ENCODE peak calls at places on chromosomes 11 and 22, in six cellular contexts. J is K562, R is H1, E is HepG2, P is HCT116, S is GM12878. F is an unnamed sample.

GRCh38 chr11:110710520-110711381 is 1.5 kb downstream of the ARHGAP20 start:
- DNase-seq in S (no peak), P (no peak), J (no peak), E (peak; percentile 9), R (peak; percentile 54), F (peak; percentile 50)

GRCh38 chr22:31313366-31314147 is 21.3 kb upstream of the PIK3IP1 start:
- DNase-seq in P (peak; percentile 40), S (no peak), R (peak; percentile 90), E (peak; percentile 46), J (peak; percentile 54), F (peak; percentile 80)

GRCh38 chr11:119236891-119237290 is 30.8 kb downstream of the CBL start:
- DNase-seq in P (no peak), R (no peak), J (no peak), E (no peak), S (no peak), F (no peak)

GRCh38 chr11:119795231-119795630 is 66.2 kb upstream of the NECTIN1 start:
- DNase-seq in E (no peak), P (no peak), J (no peak), S (no peak), R (no peak), F (no peak)

GRCh38 chr11:122816701-122817100 is 21.6 kb upstream of the CRTAM start:
- DNase-seq in P (no peak), R (no peak), S (no peak), E (no peak), J (no peak), F (no peak)

GRCh38 chr22:18001040-18001893 is 23.1 kb downstream of the MICAL3 start:
- DNase-seq in S (peak; percentile 75), J (peak; percentile 98), E (peak; percentile 97), R (peak; percentile 95), P (peak; percentile 99), F (peak; percentile 86)

GRCh38 chr22:27226666-27227065 is 569.3 kb downstream of the MIAT start:
- DNase-seq in S (no peak), J (no peak), P (no peak), R (no peak), E (no peak), F (no peak)

GRCh38 chr11:27571151-27571840 is 64.7 kb upstream of the LIN7C start:
- DNase-seq in J (no peak), R (no peak), P (no peak), E (no peak), S (no peak), F (no peak)

GRCh38 chr11:78192911-78193341 is 4.2 kb downstream of the USP35 start:
- DNase-seq in P (no peak), R (no peak), J (no peak), E (no peak), S (no peak), F (no peak)

GRCh38 chr11:77783023-77783422 is 37.5 kb downstream of the RSF1 start:
- DNase-seq in E (no peak), P (no peak), J (no peak), S (no peak), R (no peak), F (no peak)

GRCh38 chr11:44920451-44920850 is 30.2 kb downstream of the TP53I11 start:
- DNase-seq in R (no peak), P (no peak), J (no peak), E (no peak), S (no peak), F (no peak)

GRCh38 chr11:76424379-76424778 is 20.4 kb upstream of the EMSY start:
- DNase-seq in P (no peak), E (no peak), J (no peak), S (peak; percentile 27), R (no peak), F (no peak)

GRCh38 chr11:58525037-58525614 is 17.2 kb upstream of the OR5B21 start:
- DNase-seq in J (no peak), E (no peak), P (no peak), R (no peak), S (peak; percentile 79), F (no peak)

GRCh38 chr22:26474687-26475086 is 8.9 kb downstream of the HPS4 start:
- DNase-seq in E (no peak), R (no peak), S (no peak), J (no peak), P (no peak), F (no peak)

GRCh38 chr22:24827305-24827704 is 21.3 kb downstream of the SGSM1 start:
- DNase-seq in J (no peak), R (no peak), P (no peak), E (no peak), S (no peak), F (no peak)

GRCh38 chr11:123388640-123389039 is 41.4 kb upstream of the GRAMD1B start:
- DNase-seq in P (no peak), S (no peak), J (no peak), E (no peak), R (no peak), F (no peak)

GRCh38 chr11:118845369-118845768 is 38.3 kb upstream of the CXCR5 start:
- DNase-seq in P (no peak), J (peak; percentile 36), S (no peak), E (no peak), R (no peak), F (no peak)

GRCh38 chr11:16860632-16861031 is 122.2 kb downstream of the C11orf58 start:
- DNase-seq in J (peak; percentile 77), E (no peak), R (no peak), S (no peak), P (no peak), F (no peak)

GRCh38 chr22:46362221-46362933 is 26.9 kb downstream of the TRMU start:
- DNase-seq in J (no peak), R (no peak), P (no peak), E (peak; percentile 84), S (no peak), F (no peak)

GRCh38 chr11:118897721-118898310 is 14.1 kb downstream of the CXCR5 start:
- DNase-seq in E (no peak), S (no peak), J (no peak), P (no peak), R (no peak), F (no peak)

GRCh38 chr11:68324241-68324640 is 11.8 kb downstream of the LRP5 start:
- DNase-seq in E (no peak), J (no peak), R (no peak), P (no peak), S (no peak), F (no peak)

DNA sequence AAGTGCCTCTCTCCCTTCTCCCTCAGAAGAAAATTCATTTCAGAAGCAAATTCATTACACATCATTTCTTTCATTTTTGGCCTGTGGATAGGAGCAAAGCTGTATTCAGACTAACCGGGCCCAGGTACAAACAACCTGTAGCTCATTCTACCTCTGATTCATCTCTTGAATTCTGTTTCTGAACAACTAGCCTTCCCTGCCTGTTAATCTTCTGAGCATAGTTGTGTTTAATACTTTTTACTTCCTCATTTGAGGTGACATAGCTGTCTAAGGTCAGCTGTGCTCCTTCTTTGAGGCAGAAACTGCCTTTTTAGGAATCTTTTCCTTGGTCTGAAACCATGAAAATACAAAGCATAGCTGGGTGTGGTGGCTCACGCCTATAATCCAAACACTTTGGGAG is 12.6 kb upstream of the IL18BP start:
- DNase-seq in E (no peak), R (no peak), P (no peak), S (no peak), J (no peak), F (no peak)
- TF ChIP-seq ATF3 in E (no peak), R (no peak), P (no peak), S (no peak), J (no peak), F (no peak)

GRCh38 chr11:67120456-67120855 is 1.4 kb downstream of the KDM2A start:
- DNase-seq in J (peak; percentile 33), S (no peak), E (no peak), P (no peak), R (no peak), F (no peak)

GRCh38 chr11:67119577-67120391 is 721 bp downstream of the KDM2A start:
- DNase-seq in R (peak; percentile 54), P (no peak), S (no peak), E (no peak), J (peak; percentile 41), F (peak; percentile 22)

GRCh38 chr11:67118059-67118766 is 850 bp upstream of the KDM2A start:
- DNase-seq in S (no peak), P (no peak), E (no peak), J (no peak), R (peak; percentile 84), F (peak; percentile 64)

GRCh38 chr11:67118801-67119576 is at the start of gene KDM2A:
- DNase-seq in E (peak; percentile 93), J (peak; percentile 99), P (peak; percentile 96), S (peak; percentile 95), R (peak; percentile 92), F (peak; percentile 98)

DNA sequence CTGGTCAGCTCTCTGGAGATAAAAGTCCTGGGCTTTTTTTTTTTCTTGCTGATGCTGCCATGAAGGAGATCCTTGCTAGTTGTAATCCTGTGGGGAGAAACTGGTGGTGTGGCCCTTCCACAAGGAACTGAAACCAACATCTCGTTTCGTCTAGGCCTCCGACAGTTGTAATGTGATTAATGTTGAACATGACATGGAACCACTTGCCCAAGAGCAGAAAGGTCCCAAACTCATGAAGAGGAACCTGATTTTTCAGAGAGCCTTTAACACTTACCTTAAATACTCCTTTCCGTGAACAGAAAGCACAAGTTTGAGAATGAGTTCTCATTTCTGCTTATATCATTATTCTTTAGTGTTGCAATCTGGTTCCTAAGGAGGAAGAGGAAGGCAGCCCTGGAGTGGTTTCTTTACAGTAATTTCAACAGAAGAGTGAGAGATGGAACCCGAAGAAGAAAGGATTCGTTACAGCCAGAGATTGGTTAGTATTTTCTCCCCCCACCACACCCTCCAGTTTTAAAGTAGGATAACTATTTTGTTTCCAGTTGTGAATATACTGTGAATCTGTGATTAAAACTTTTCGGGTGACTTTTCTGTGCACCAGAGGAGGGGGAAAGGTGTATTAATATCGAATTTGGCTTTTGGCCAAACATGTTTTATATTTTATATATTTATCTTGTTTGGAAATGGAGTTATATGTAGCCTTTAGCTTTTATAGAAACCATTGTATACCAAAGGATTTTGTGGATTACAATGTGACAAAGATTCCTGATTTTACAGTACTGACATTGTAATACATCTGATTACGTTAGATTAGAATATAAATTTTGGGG is 2.0 kb downstream of the KDM2A start:
- DNase-seq in P (no peak), R (no peak), S (peak; percentile 77), E (no peak), J (peak; percentile 31), F (no peak)
- TF ChIP-seq ATF3 in P (no peak), R (no peak), S (no peak), E (no peak), J (no peak), F (no peak)

GRCh38 chr11:86204356-86204755 is 40.2 kb upstream of the EED start:
- DNase-seq in E (no peak), J (no peak), R (no peak), S (no peak), P (no peak), F (no peak)

GRCh38 chr11:86202013-86202336 is 42.6 kb upstream of the EED start:
- DNase-seq in E (no peak), R (no peak), P (no peak), S (no peak), J (peak; percentile 55), F (no peak)

GRCh38 chr11:86197448-86197847 is 47.1 kb upstream of the EED start:
- DNase-seq in S (no peak), R (no peak), E (no peak), P (no peak), J (peak; percentile 63), F (no peak)

GRCh38 chr11:86198156-86198555 is 46.4 kb upstream of the EED start:
- DNase-seq in P (no peak), R (no peak), J (no peak), S (no peak), E (no peak), F (no peak)

GRCh38 chr11:86201371-86201770 is 43.2 kb upstream of the EED start:
- DNase-seq in R (no peak), J (no peak), P (no peak), S (no peak), E (no peak), F (no peak)
- TF ChIP-seq ATF3 in R (no peak), J (no peak), P (no peak), S (no peak), E (no peak), F (no peak)

GRCh38 chr22:49613871-49614270 is 213.8 kb downstream of the BRD1 start:
- DNase-seq in S (no peak), R (no peak), P (no peak), J (no peak), E (no peak), F (no peak)
- TF ChIP-seq ATF3 in S (no peak), R (no peak), P (no peak), J (no peak), E (no peak), F (no peak)

F was measured in WTC11.